ENCODE peak calls at places on chromosome 21, in ten cellular contexts. M is left ventricle myocardium inferior; Y is fibroblast of lung; T is adrenal gland; U is neural progenitor cell; S is IMR-90; O is iPS DF 6.9; B is psoas muscle; J is naive thymus-derived CD4-positive, alpha-beta T cell; R is cardiac muscle cell. N is an unnamed sample. For H3K4me1 and H3K36me3, the result is how much of the 10 kb centered on the place peaks cover.

GRCh38 chr21:26965567-26966359 is 1.1 kb downstream of the ADAMTS5 start:
- DNase-seq in M (peak), Y (peak), T (no peak), U (peak), S (peak), O (no peak), B (peak), J (no peak), R (peak), N (peak)

GRCh38 chr21:34580181-34580700 is 34.7 kb downstream of the RCAN1 start:
- DNase-seq in M (peak), Y (no peak), T (peak), U (no peak), S (no peak), O (no peak), B (no peak), J (no peak), R (peak), N (peak)

GRCh38 chr21:18155508-18156193 is 89.0 kb upstream of the CHODL start:
- DNase-seq in M (no peak), Y (peak), T (no peak), U (peak), S (no peak), O (no peak), B (no peak), J (no peak), R (peak), N (no peak)

GRCh38 chr21:23578027-23578426 is 2029.3 kb downstream of the MRPL39 start:
- DNase-seq in M (no peak), Y (no peak), T (no peak), U (no peak), S (no peak), O (no peak), B (no peak), J (no peak), R (no peak), N (no peak)

GRCh38 chr21:36385909-36386642 is 884 bp downstream of the CHAF1B start:
- DNase-seq in M (no peak), Y (no peak), T (no peak), U (peak), S (peak), O (no peak), B (no peak), J (no peak), R (no peak), N (no peak)

GRCh38 chr21:26801524-26801923 is 43.7 kb downstream of the ADAMTS1 start:
- DNase-seq in M (no peak), Y (peak), T (no peak), U (no peak), S (peak), O (no peak), B (no peak), J (no peak), R (no peak), N (no peak)

GRCh38 chr21:17389311-17389710 is 123.5 kb upstream of the CXADR start:
- DNase-seq in M (no peak), Y (no peak), T (no peak), U (no peak), S (no peak), O (no peak), B (no peak), J (no peak), R (no peak), N (no peak)

GRCh38 chr21:44010429-44010828 is 1.7 kb upstream of the TRAPPC10 start:
- DNase-seq in M (no peak), Y (no peak), T (no peak), U (peak), S (no peak), O (no peak), B (no peak), J (no peak), R (no peak), N (no peak)

GRCh38 chr21:36613064-36613463 is 85.9 kb upstream of the SIM2 start:
- DNase-seq in M (no peak), Y (no peak), T (no peak), U (no peak), S (peak), O (no peak), B (no peak), J (no peak), R (no peak), N (no peak)

GRCh38 chr21:31630062-31630711 is 29.3 kb upstream of the SOD1 start:
- DNase-seq in M (no peak), Y (peak), T (peak), U (no peak), S (peak), O (no peak), B (no peak), J (no peak), R (no peak), N (no peak)

GRCh38 chr21:43585924-43586411 is 73.3 kb downstream of the HSF2BP start:
- DNase-seq in M (no peak), Y (peak), T (peak), U (peak), S (peak), O (peak), B (no peak), J (no peak), R (peak), N (no peak)

GRCh38 chr21:37079211-37079824 is 6.3 kb downstream of the TTC3 start:
- DNase-seq in M (no peak), Y (no peak), T (no peak), U (no peak), S (no peak), O (no peak), B (no peak), J (no peak), R (no peak), N (no peak)

GRCh38 chr21:43322805-43323204 is 104.1 kb downstream of the SIK1 start:
- DNase-seq in M (no peak), Y (no peak), T (no peak), U (no peak), S (peak), O (no peak), B (no peak), J (no peak), R (no peak), N (no peak)

GRCh38 chr21:16789636-16790035 is 723.2 kb upstream of the CXADR start:
- DNase-seq in M (no peak), Y (peak), T (no peak), U (no peak), S (no peak), O (no peak), B (no peak), J (no peak), R (no peak), N (no peak)

GRCh38 chr21:15445327-15445726 is 284.5 kb upstream of the USP25 start:
- DNase-seq in M (no peak), Y (no peak), T (no peak), U (no peak), S (no peak), O (no peak), B (no peak), J (no peak), R (no peak), N (no peak)

GRCh38 chr21:17560377-17560776 is 47.5 kb downstream of the CXADR start:
- DNase-seq in M (no peak), Y (no peak), T (no peak), U (no peak), S (peak), O (no peak), B (no peak), J (no peak), R (no peak), N (no peak)

GRCh38 chr21:20661221-20661620 is 337.0 kb upstream of the NCAM2 start:
- DNase-seq in M (no peak), Y (no peak), T (no peak), U (peak), S (no peak), O (peak), B (no peak), J (no peak), R (no peak), N (no peak)

GRCh38 chr21:18253809-18254208 is 9.2 kb downstream of the CHODL start:
- DNase-seq in M (no peak), Y (no peak), T (no peak), U (no peak), S (no peak), O (no peak), B (no peak), J (no peak), R (no peak), N (no peak)

GRCh38 chr21:29362758-29363157 is 64.0 kb downstream of the BACH1 start:
- DNase-seq in M (no peak), Y (no peak), T (no peak), U (no peak), S (no peak), O (no peak), B (no peak), J (no peak), R (no peak), N (no peak)

GRCh38 chr21:35861656-35862055 is 198.7 kb downstream of the SETD4 start:
- DNase-seq in M (no peak), Y (peak), T (no peak), U (no peak), S (peak), O (no peak), B (no peak), J (no peak), R (no peak), N (no peak)

GRCh38 chr21:37119421-37120218 is 46.6 kb downstream of the TTC3 start:
- DNase-seq in M (no peak), Y (peak), T (no peak), U (peak), S (no peak), O (peak), B (no peak), J (no peak), R (peak), N (no peak)

GRCh38 chr21:35529141-35529863 is 480.2 kb upstream of the RUNX1 start:
- DNase-seq in M (no peak), Y (peak), T (no peak), U (no peak), S (peak), O (no peak), B (no peak), J (no peak), R (no peak), N (peak)

GRCh38 chr21:16343776-16344175 is 614.0 kb downstream of the USP25 start:
- DNase-seq in M (no peak), Y (no peak), T (no peak), U (no peak), S (no peak), O (no peak), B (no peak), J (no peak), R (peak), N (no peak)

GRCh38 chr21:26795866-26796329 is 49.3 kb downstream of the ADAMTS1 start:
- DNase-seq in M (peak), Y (peak), T (peak), U (peak), S (peak), O (no peak), B (no peak), J (no peak), R (no peak), N (no peak)

GRCh38 chr21:19034041-19034440 is 630.5 kb upstream of the TMPRSS15 start:
- DNase-seq in M (no peak), Y (no peak), T (no peak), U (no peak), S (no peak), O (no peak), B (no peak), J (no peak), R (no peak), N (no peak)

GRCh38 chr21:31034378-31034777 is 3.9 kb downstream of the KRTAP19-8 start:
- DNase-seq in M (no peak), Y (no peak), T (no peak), U (no peak), S (no peak), O (no peak), B (no peak), J (no peak), R (no peak), N (no peak)

GRCh38 chr21:34280389-34280795 is 83.4 kb upstream of the KCNE2 start:
- DNase-seq in M (peak), Y (no peak), T (no peak), U (no peak), S (no peak), O (no peak), B (peak), J (no peak), R (peak), N (no peak)

DNA sequence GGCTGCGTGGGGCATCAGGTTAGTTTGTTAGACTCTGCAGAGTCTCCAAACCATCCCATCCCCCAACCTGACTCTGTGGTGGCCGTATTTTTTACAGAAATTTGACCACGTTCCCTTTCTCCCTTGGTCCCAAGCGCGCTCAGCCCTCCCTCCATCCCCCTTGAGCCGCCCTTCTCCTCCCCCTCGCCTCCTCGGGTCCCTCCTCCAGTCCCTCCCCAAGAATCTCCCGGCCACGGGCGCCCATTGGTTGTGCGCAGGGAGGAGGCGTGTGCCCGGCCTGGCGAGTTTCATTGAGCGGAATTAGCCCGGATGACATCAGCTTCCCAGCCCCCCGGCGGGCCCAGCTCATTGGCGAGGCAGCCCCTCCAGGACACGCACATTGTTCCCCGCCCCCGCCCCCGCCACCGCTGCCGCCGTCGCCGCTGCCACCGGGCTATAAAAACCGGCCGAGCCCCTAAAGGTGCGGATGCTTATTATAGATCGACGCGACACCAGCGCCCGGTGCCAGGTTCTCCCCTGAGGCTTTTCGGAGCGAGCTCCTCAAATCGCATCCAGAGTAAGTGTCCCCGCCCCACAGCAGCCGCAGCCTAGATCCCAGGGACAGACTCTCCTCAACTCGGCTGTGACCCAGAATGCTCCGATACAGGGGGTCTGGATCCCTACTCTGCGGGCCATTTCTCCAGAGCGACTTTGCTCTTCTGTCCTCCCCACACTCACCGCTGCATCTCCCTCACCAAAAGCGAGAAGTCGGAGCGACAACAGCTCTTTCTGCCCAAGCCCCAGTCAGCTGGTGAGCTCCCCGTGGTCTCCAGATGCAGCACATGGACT is at the start of gene OLIG2:
- DNase-seq in M (no peak), Y (peak), T (no peak), U (peak), S (peak), O (peak), B (no peak), J (no peak), R (no peak), N (no peak)
- H3K4me1 ChIP-seq in M (half or more), Y (under half), T (under half), U (under half), S (under half), O (under half), B (under half), J (under half), R (under half), N (under half)

DNA sequence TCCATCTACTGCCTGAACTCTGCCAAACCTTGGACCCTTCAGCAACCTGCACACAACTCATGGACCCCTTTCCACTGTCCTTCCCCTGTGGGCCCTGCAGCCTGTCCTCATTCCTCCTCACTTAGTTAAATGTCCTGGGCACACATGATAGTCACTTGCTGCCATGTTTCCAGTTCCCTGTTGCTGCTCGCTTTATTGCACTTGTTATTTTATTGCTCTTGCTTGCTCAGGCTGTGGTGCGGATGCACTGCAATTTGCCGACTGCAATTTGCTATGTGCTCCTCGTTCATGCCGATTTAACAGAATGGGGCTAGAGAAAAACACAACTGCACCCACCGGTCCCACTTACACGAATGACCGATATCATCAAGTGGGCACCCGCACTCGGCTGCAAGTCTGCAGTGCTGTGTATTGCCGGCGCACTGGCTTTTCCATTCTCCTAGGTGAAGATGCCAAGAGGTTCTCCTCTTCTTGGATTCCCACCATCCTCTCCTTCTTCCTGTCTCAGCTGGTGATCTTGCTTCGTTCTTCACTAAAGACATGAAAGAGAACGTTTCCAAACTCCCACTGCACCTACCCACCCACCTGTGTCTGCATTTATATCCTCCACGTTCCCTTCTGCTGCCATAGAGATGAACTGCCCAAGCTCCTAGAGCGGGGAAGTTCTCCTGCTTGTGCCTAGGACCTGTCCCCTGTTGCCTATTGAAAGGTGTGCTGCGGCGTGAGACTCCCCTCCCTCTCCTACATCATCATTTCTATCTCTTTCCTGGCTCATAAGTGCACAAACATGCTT is 45.4 kb upstream of the B3GALT5 start:
- DNase-seq in M (no peak), Y (no peak), T (no peak), U (no peak), S (no peak), O (no peak), B (no peak), J (no peak), R (no peak), N (no peak)
- H3K36me3 ChIP-seq in M (under half), Y (under half), T (under half), U (under half), S (under half), O (under half), B (under half), J (under half), R (under half), N (under half)

DNA sequence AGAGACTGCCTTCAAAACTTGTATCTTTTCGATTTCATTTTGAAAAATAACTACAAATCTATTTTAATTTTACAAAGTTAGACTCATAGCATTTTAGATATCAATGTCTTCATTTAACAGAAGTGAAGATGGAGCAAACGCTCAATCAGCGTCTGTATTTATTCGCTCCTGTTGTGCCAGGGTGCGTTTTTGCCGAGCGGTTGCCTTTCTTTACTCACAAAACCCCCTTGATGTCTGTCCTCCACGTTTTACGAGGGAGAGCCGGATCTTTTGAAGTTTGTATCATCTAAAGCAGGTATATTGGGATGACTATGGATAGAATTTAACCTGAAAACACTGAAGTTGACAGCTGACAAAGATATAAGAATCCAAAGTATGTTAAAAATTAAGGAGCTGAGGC is 44.6 kb downstream of the MRPL39 start:
- DNase-seq in M (no peak), Y (no peak), T (no peak), U (no peak), S (no peak), O (no peak), B (no peak), J (no peak), R (no peak), N (no peak)
- H3K4me3 ChIP-seq in M (peak), Y (peak), T (no peak), U (peak), S (peak), O (peak), B (peak), J (peak), R (no peak), N (no peak)

GRCh38 chr21:45405819-45406762 is 1.1 kb downstream of the COL18A1 start:
- DNase-seq in M (peak), Y (peak), T (no peak), U (peak), S (peak), O (no peak), B (peak), J (no peak), R (peak), N (peak)
- H3K4me1 ChIP-seq in M (half or more), Y (under half), T (under half), U (under half), S (under half), O (under half), B (under half), J (under half), R (under half), N (under half)

GRCh38 chr21:40388046-40388445 is 458.9 kb downstream of the DSCAM start:
- DNase-seq in M (no peak), Y (no peak), T (no peak), U (no peak), S (no peak), O (no peak), B (no peak), J (no peak), R (no peak), N (no peak)

GRCh38 chr21:40383951-40384350 is 463.0 kb downstream of the DSCAM start:
- DNase-seq in M (no peak), Y (no peak), T (no peak), U (no peak), S (no peak), O (no peak), B (no peak), J (no peak), R (no peak), N (no peak)

GRCh38 chr21:40386981-40387380 is 460.0 kb downstream of the DSCAM start:
- DNase-seq in M (no peak), Y (no peak), T (no peak), U (no peak), S (no peak), O (no peak), B (no peak), J (no peak), R (no peak), N (no peak)

GRCh38 chr21:40385883-40386282 is 461.1 kb downstream of the DSCAM start:
- DNase-seq in M (no peak), Y (no peak), T (no peak), U (no peak), S (no peak), O (no peak), B (no peak), J (no peak), R (no peak), N (no peak)

DNA sequence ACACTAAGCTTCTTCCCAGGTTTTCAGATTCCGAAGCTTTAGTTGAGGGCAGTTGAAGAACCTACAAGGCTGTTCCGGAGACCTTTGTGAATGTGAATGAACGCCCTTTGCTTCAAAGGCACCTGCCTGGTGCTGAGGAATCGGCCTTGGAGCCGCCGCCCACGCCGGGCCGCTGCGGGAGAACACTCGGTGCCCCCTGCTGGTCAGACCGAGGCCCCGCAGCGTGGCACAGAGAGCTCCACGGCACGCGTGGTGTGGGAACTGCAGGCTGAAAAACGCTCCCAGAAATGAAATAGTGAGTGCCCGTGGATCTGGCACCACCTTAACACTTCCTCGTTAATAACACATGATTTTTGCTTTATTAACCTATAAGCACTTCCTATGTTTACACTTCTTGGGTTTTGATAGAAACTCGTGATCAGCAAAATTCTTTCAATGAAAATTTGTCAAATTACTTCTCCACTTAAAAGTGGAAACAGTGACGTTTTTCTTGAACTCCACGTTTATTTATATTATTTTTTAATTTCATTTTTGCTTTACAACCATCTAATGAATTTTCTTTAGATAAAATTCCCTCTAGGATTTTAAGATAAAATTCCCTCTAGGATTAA is 460.6 kb downstream of the DSCAM start:
- DNase-seq in M (peak), Y (peak), T (peak), U (peak), S (no peak), O (peak), B (peak), J (peak), R (peak), N (peak)
- H3K36me3 ChIP-seq in M (under half), Y (under half), T (under half), U (under half), S (under half), O (under half), B (under half), J (under half), R (under half), N (under half)